ENCODE peak calls at places on chromosomes 12 and 14, in seven cellular contexts. One of them, this sample, is unnamed.

GRCh38 chr14:102984336-102985102 is 62.1 kb downstream of the AMN start:
- DNase-seq in lower leg skin: no peak
- DNase-seq in tibial nerve: no peak
- DNase-seq in cardiac muscle cell: no peak
- DNase-seq in Peyer's patch: no peak
- DNase-seq in psoas muscle: no peak
- DNase-seq in lower lobe of right lung: no peak
- DNase-seq in this sample: no peak

GRCh38 chr12:95396849-95397498 is 77.0 kb upstream of the METAP2 start:
- DNase-seq in lower leg skin: no peak
- DNase-seq in tibial nerve: no peak
- DNase-seq in cardiac muscle cell: no peak
- DNase-seq in Peyer's patch: no peak
- DNase-seq in psoas muscle: no peak
- DNase-seq in lower lobe of right lung: no peak
- DNase-seq in this sample: peak

GRCh38 chr14:78725086-78725485 is 554.9 kb downstream of the NRXN3 start:
- DNase-seq in lower leg skin: no peak
- DNase-seq in tibial nerve: no peak
- DNase-seq in cardiac muscle cell: no peak
- DNase-seq in Peyer's patch: no peak
- DNase-seq in psoas muscle: no peak
- DNase-seq in lower lobe of right lung: no peak
- DNase-seq in this sample: no peak

GRCh38 chr12:11553871-11554533 is 95.5 kb upstream of the ETV6 start:
- DNase-seq in lower leg skin: no peak
- DNase-seq in tibial nerve: peak
- DNase-seq in cardiac muscle cell: peak
- DNase-seq in Peyer's patch: no peak
- DNase-seq in psoas muscle: no peak
- DNase-seq in lower lobe of right lung: no peak
- DNase-seq in this sample: peak

GRCh38 chr12:116183741-116184141 is 93.8 kb downstream of the MED13L start:
- DNase-seq in lower leg skin: no peak
- DNase-seq in tibial nerve: no peak
- DNase-seq in cardiac muscle cell: no peak
- DNase-seq in Peyer's patch: no peak
- DNase-seq in psoas muscle: no peak
- DNase-seq in lower lobe of right lung: no peak
- DNase-seq in this sample: peak

GRCh38 chr12:53046655-53047220 is 3.1 kb upstream of the TNS2 start:
- DNase-seq in lower leg skin: peak
- DNase-seq in tibial nerve: peak
- DNase-seq in cardiac muscle cell: peak
- DNase-seq in Peyer's patch: no peak
- DNase-seq in psoas muscle: peak
- DNase-seq in lower lobe of right lung: peak
- DNase-seq in this sample: peak

GRCh38 chr14:64835431-64835830 is 44.3 kb downstream of the SPTB start:
- DNase-seq in lower leg skin: peak
- DNase-seq in tibial nerve: no peak
- DNase-seq in cardiac muscle cell: no peak
- DNase-seq in Peyer's patch: no peak
- DNase-seq in psoas muscle: no peak
- DNase-seq in lower lobe of right lung: no peak
- DNase-seq in this sample: no peak

GRCh38 chr14:83085141-83085540 is 1551.5 kb upstream of the SEL1L start:
- DNase-seq in lower leg skin: no peak
- DNase-seq in tibial nerve: no peak
- DNase-seq in cardiac muscle cell: no peak
- DNase-seq in Peyer's patch: no peak
- DNase-seq in psoas muscle: no peak
- DNase-seq in lower lobe of right lung: no peak
- DNase-seq in this sample: no peak

GRCh38 chr12:124386661-124387509 is 92.0 kb downstream of the RFLNA start:
- DNase-seq in lower leg skin: no peak
- DNase-seq in tibial nerve: no peak
- DNase-seq in cardiac muscle cell: no peak
- DNase-seq in Peyer's patch: no peak
- DNase-seq in psoas muscle: peak
- DNase-seq in lower lobe of right lung: no peak
- DNase-seq in this sample: peak

GRCh38 chr12:8709124-8709830 is 11.5 kb downstream of the RIMKLB start:
- DNase-seq in lower leg skin: no peak
- DNase-seq in tibial nerve: no peak
- DNase-seq in cardiac muscle cell: no peak
- DNase-seq in Peyer's patch: peak
- DNase-seq in psoas muscle: no peak
- DNase-seq in lower lobe of right lung: no peak
- DNase-seq in this sample: peak

GRCh38 chr14:63573579-63573978 is 30.4 kb upstream of the PPP2R5E start:
- DNase-seq in lower leg skin: no peak
- DNase-seq in tibial nerve: no peak
- DNase-seq in cardiac muscle cell: no peak
- DNase-seq in Peyer's patch: no peak
- DNase-seq in psoas muscle: no peak
- DNase-seq in lower lobe of right lung: no peak
- DNase-seq in this sample: peak

GRCh38 chr12:62006076-62006732 is 254.0 kb upstream of the USP15 start:
- DNase-seq in lower leg skin: no peak
- DNase-seq in tibial nerve: peak
- DNase-seq in cardiac muscle cell: peak
- DNase-seq in Peyer's patch: no peak
- DNase-seq in psoas muscle: no peak
- DNase-seq in lower lobe of right lung: no peak
- DNase-seq in this sample: peak

GRCh38 chr14:65704412-65704811 is 291.9 kb downstream of the FUT8 start:
- DNase-seq in lower leg skin: no peak
- DNase-seq in tibial nerve: no peak
- DNase-seq in cardiac muscle cell: no peak
- DNase-seq in Peyer's patch: no peak
- DNase-seq in psoas muscle: no peak
- DNase-seq in lower lobe of right lung: no peak
- DNase-seq in this sample: peak

GRCh38 chr12:66092559-66093269 is 37.8 kb downstream of the LLPH start:
- DNase-seq in lower leg skin: no peak
- DNase-seq in tibial nerve: no peak
- DNase-seq in cardiac muscle cell: no peak
- DNase-seq in Peyer's patch: no peak
- DNase-seq in psoas muscle: no peak
- DNase-seq in lower lobe of right lung: no peak
- DNase-seq in this sample: no peak

GRCh38 chr12:47905313-47905730 is 528 bp upstream of the VDR start:
- DNase-seq in lower leg skin: peak
- DNase-seq in tibial nerve: no peak
- DNase-seq in cardiac muscle cell: peak
- DNase-seq in Peyer's patch: peak
- DNase-seq in psoas muscle: peak
- DNase-seq in lower lobe of right lung: peak
- DNase-seq in this sample: no peak

GRCh38 chr14:90986510-90986909 is 73.9 kb downstream of the RPS6KA5 start:
- DNase-seq in lower leg skin: no peak
- DNase-seq in tibial nerve: no peak
- DNase-seq in cardiac muscle cell: no peak
- DNase-seq in Peyer's patch: no peak
- DNase-seq in psoas muscle: no peak
- DNase-seq in lower lobe of right lung: no peak
- DNase-seq in this sample: no peak

GRCh38 chr12:22866406-22866805 is 241.4 kb downstream of the ETNK1 start:
- DNase-seq in lower leg skin: no peak
- DNase-seq in tibial nerve: no peak
- DNase-seq in cardiac muscle cell: no peak
- DNase-seq in Peyer's patch: no peak
- DNase-seq in psoas muscle: no peak
- DNase-seq in lower lobe of right lung: no peak
- DNase-seq in this sample: peak

GRCh38 chr12:120261951-120262851 is 3.3 kb downstream of the PXN start:
- DNase-seq in lower leg skin: no peak
- DNase-seq in tibial nerve: peak
- DNase-seq in cardiac muscle cell: no peak
- DNase-seq in Peyer's patch: peak
- DNase-seq in psoas muscle: no peak
- DNase-seq in lower lobe of right lung: no peak
- DNase-seq in this sample: no peak

GRCh38 chr14:70416717-70417349 is at the start of gene SYNJ2BP:
- DNase-seq in lower leg skin: peak
- DNase-seq in tibial nerve: peak
- DNase-seq in cardiac muscle cell: peak
- DNase-seq in Peyer's patch: peak
- DNase-seq in psoas muscle: peak
- DNase-seq in lower lobe of right lung: peak
- DNase-seq in this sample: peak

GRCh38 chr14:25048170-25049126 is 1.5 kb downstream of the STXBP6 start:
- DNase-seq in lower leg skin: peak
- DNase-seq in tibial nerve: peak
- DNase-seq in cardiac muscle cell: no peak
- DNase-seq in Peyer's patch: no peak
- DNase-seq in psoas muscle: peak
- DNase-seq in lower lobe of right lung: no peak
- DNase-seq in this sample: peak

GRCh38 chr12:6361834-6362233 is 13.5 kb downstream of the SCNN1A start:
- DNase-seq in lower leg skin: peak
- DNase-seq in tibial nerve: no peak
- DNase-seq in cardiac muscle cell: no peak
- DNase-seq in Peyer's patch: peak
- DNase-seq in psoas muscle: no peak
- DNase-seq in lower lobe of right lung: peak
- DNase-seq in this sample: peak

GRCh38 chr12:78746001-78746400 is 118.6 kb upstream of the SYT1 start:
- DNase-seq in lower leg skin: no peak
- DNase-seq in tibial nerve: no peak
- DNase-seq in cardiac muscle cell: peak
- DNase-seq in Peyer's patch: no peak
- DNase-seq in psoas muscle: no peak
- DNase-seq in lower lobe of right lung: no peak
- DNase-seq in this sample: no peak

GRCh38 chr12:132460571-132460970 is 29.4 kb upstream of the FBRSL1 start:
- DNase-seq in lower leg skin: no peak
- DNase-seq in tibial nerve: no peak
- DNase-seq in cardiac muscle cell: no peak
- DNase-seq in Peyer's patch: no peak
- DNase-seq in psoas muscle: no peak
- DNase-seq in lower lobe of right lung: no peak
- DNase-seq in this sample: no peak
- TF ChIP-seq CTCF in lower leg skin: no peak
- TF ChIP-seq CTCF in tibial nerve: no peak
- TF ChIP-seq CTCF in cardiac muscle cell: peak
- TF ChIP-seq CTCF in Peyer's patch: no peak
- TF ChIP-seq CTCF in psoas muscle: peak
- TF ChIP-seq CTCF in lower lobe of right lung: peak
- TF ChIP-seq CTCF in this sample: peak

GRCh38 chr14:106393742-106394141 is 867.4 kb downstream of the TMEM121 start:
- DNase-seq in lower leg skin: no peak
- DNase-seq in tibial nerve: no peak
- DNase-seq in cardiac muscle cell: no peak
- DNase-seq in Peyer's patch: no peak
- DNase-seq in psoas muscle: no peak
- DNase-seq in lower lobe of right lung: no peak
- DNase-seq in this sample: no peak

GRCh38 chr14:106390947-106391346 is 864.6 kb downstream of the TMEM121 start:
- DNase-seq in lower leg skin: no peak
- DNase-seq in tibial nerve: no peak
- DNase-seq in cardiac muscle cell: no peak
- DNase-seq in Peyer's patch: no peak
- DNase-seq in psoas muscle: no peak
- DNase-seq in lower lobe of right lung: no peak
- DNase-seq in this sample: no peak

GRCh38 chr14:106396999-106397398 is 870.6 kb downstream of the TMEM121 start:
- DNase-seq in lower leg skin: no peak
- DNase-seq in tibial nerve: no peak
- DNase-seq in cardiac muscle cell: no peak
- DNase-seq in Peyer's patch: no peak
- DNase-seq in psoas muscle: no peak
- DNase-seq in lower lobe of right lung: no peak
- DNase-seq in this sample: no peak

GRCh38 chr14:106390401-106390800 is 864.0 kb downstream of the TMEM121 start:
- DNase-seq in lower leg skin: no peak
- DNase-seq in tibial nerve: no peak
- DNase-seq in cardiac muscle cell: no peak
- DNase-seq in Peyer's patch: no peak
- DNase-seq in psoas muscle: no peak
- DNase-seq in lower lobe of right lung: no peak
- DNase-seq in this sample: no peak

GRCh38 chr14:106395460-106396050 is 869.2 kb downstream of the TMEM121 start:
- DNase-seq in lower leg skin: no peak
- DNase-seq in tibial nerve: no peak
- DNase-seq in cardiac muscle cell: no peak
- DNase-seq in Peyer's patch: no peak
- DNase-seq in psoas muscle: no peak
- DNase-seq in lower lobe of right lung: no peak
- DNase-seq in this sample: no peak
- H3K4me3 ChIP-seq in lower leg skin: no peak
- H3K4me3 ChIP-seq in tibial nerve: no peak
- H3K4me3 ChIP-seq in cardiac muscle cell: no peak
- H3K4me3 ChIP-seq in Peyer's patch: no peak
- H3K4me3 ChIP-seq in psoas muscle: no peak
- H3K4me3 ChIP-seq in lower lobe of right lung: no peak
- H3K4me3 ChIP-seq in this sample: no peak

GRCh38 chr14:75880512-75880911 is 101.3 kb downstream of the TGFB3 start:
- DNase-seq in lower leg skin: no peak
- DNase-seq in tibial nerve: no peak
- DNase-seq in cardiac muscle cell: no peak
- DNase-seq in Peyer's patch: no peak
- DNase-seq in psoas muscle: no peak
- DNase-seq in lower lobe of right lung: no peak
- DNase-seq in this sample: no peak
- TF ChIP-seq CTCF in lower leg skin: no peak
- TF ChIP-seq CTCF in tibial nerve: no peak
- TF ChIP-seq CTCF in cardiac muscle cell: no peak
- TF ChIP-seq CTCF in Peyer's patch: no peak
- TF ChIP-seq CTCF in psoas muscle: peak
- TF ChIP-seq CTCF in lower lobe of right lung: peak
- TF ChIP-seq CTCF in this sample: no peak

GRCh38 chr12:121789800-121790748 is 3.4 kb downstream of the RHOF start:
- DNase-seq in lower leg skin: no peak
- DNase-seq in tibial nerve: peak
- DNase-seq in cardiac muscle cell: no peak
- DNase-seq in Peyer's patch: peak
- DNase-seq in psoas muscle: peak
- DNase-seq in lower lobe of right lung: peak
- DNase-seq in this sample: no peak

GRCh38 chr12:121792607-121793500 is 634 bp downstream of the RHOF start:
- DNase-seq in lower leg skin: no peak
- DNase-seq in tibial nerve: no peak
- DNase-seq in cardiac muscle cell: peak
- DNase-seq in Peyer's patch: peak
- DNase-seq in psoas muscle: peak
- DNase-seq in lower lobe of right lung: peak
- DNase-seq in this sample: no peak

GRCh38 chr12:121793836-121794531 is 496 bp upstream of the RHOF start:
- DNase-seq in lower leg skin: peak
- DNase-seq in tibial nerve: peak
- DNase-seq in cardiac muscle cell: peak
- DNase-seq in Peyer's patch: peak
- DNase-seq in psoas muscle: peak
- DNase-seq in lower lobe of right lung: peak
- DNase-seq in this sample: peak

GRCh38 chr12:121793501-121793835 is at the start of gene RHOF:
- DNase-seq in lower leg skin: no peak
- DNase-seq in tibial nerve: no peak
- DNase-seq in cardiac muscle cell: peak
- DNase-seq in Peyer's patch: peak
- DNase-seq in psoas muscle: no peak
- DNase-seq in lower lobe of right lung: peak
- DNase-seq in this sample: no peak

GRCh38 chr12:121791671-121792496 is 1.6 kb downstream of the RHOF start:
- DNase-seq in lower leg skin: no peak
- DNase-seq in tibial nerve: no peak
- DNase-seq in cardiac muscle cell: no peak
- DNase-seq in Peyer's patch: peak
- DNase-seq in psoas muscle: peak
- DNase-seq in lower lobe of right lung: no peak
- DNase-seq in this sample: no peak
- H3K4me3 ChIP-seq in lower leg skin: no peak
- H3K4me3 ChIP-seq in tibial nerve: no peak
- H3K4me3 ChIP-seq in cardiac muscle cell: no peak
- H3K4me3 ChIP-seq in Peyer's patch: peak
- H3K4me3 ChIP-seq in psoas muscle: no peak
- H3K4me3 ChIP-seq in lower lobe of right lung: peak
- H3K4me3 ChIP-seq in this sample: no peak